ENCODE peak calls at places on chromosomes 11 and 22, in seven cellular contexts. S is H7; J is pancreas; H is OCI-M1; U is effector CD4-positive, alpha-beta T cell; Y is M059J; W is neural crest cell. P is an unnamed sample.

GRCh38 chr11:115324569-115325432 is 179.4 kb downstream of the CADM1 start:
- DNase-seq in S (peak), J (peak), H (peak), U (no peak), Y (peak), W (no peak), P (peak)

GRCh38 chr11:64331569-64332371 is 8.2 kb upstream of the CCDC88B start:
- DNase-seq in S (peak), J (peak), H (peak), U (peak), Y (peak), W (no peak), P (no peak)

GRCh38 chr22:50157976-50158375 is 12.6 kb upstream of the PANX2 start:
- DNase-seq in S (peak), J (no peak), H (no peak), U (no peak), Y (no peak), W (no peak), P (no peak)

GRCh38 chr11:69891421-69892236 is 72.4 kb upstream of the FGF3 start:
- DNase-seq in S (no peak), J (no peak), H (no peak), U (no peak), Y (peak), W (no peak), P (no peak)

GRCh38 chr11:31651208-31651607 is 141.6 kb downstream of the ELP4 start:
- DNase-seq in S (no peak), J (no peak), H (no peak), U (no peak), Y (no peak), W (no peak), P (peak)

GRCh38 chr11:69375316-69376154 is 81.6 kb downstream of the MYEOV start:
- DNase-seq in S (no peak), J (peak), H (no peak), U (no peak), Y (no peak), W (no peak), P (no peak)

GRCh38 chr11:77140231-77140959 is 12.3 kb downstream of the MYO7A start:
- DNase-seq in S (peak), J (peak), H (peak), U (no peak), Y (no peak), W (no peak), P (peak)

GRCh38 chr22:36086170-36086490 is 57.5 kb upstream of the RBFOX2 start:
- DNase-seq in S (no peak), J (no peak), H (no peak), U (no peak), Y (no peak), W (no peak), P (no peak)

GRCh38 chr11:111957663-111958415 is 20.7 kb downstream of the DIXDC1 start:
- DNase-seq in S (no peak), J (no peak), H (no peak), U (no peak), Y (no peak), W (no peak), P (no peak)

P was measured in neural progenitor cell.